ENCODE peak calls at places on chromosomes 5 and 9, in five cellular contexts. O is A172; C is H7; B is GM13976; A is activated T-cell treated with anti-CD3 and anti-CD28 coated beads, Interleukin-2, amount 50 U/mL, for 72 hours. R is an unnamed sample.

GRCh38 chr9:93329632-93330286 is 121.7 kb upstream of the FAM120A start:
- DNase-seq in O (no peak), C (no peak), B (no peak), A (no peak), R (no peak)

GRCh38 chr5:4078544-4078943 is 482.9 kb downstream of the IRX1 start:
- DNase-seq in O (no peak), C (no peak), B (no peak), A (no peak), R (no peak)

GRCh38 chr5:41763096-41763495 is 107.1 kb downstream of the OXCT1 start:
- DNase-seq in O (peak; percentile 86), C (no peak), B (no peak), A (no peak), R (no peak)

GRCh38 chr9:71368157-71368556 is 246.7 kb upstream of the TRPM3 start:
- DNase-seq in O (no peak), C (peak; percentile 16), B (no peak), A (no peak), R (peak; percentile 47)

GRCh38 chr5:156476704-156477103 is 149.7 kb downstream of the SGCD start:
- DNase-seq in O (no peak), C (no peak), B (no peak), A (no peak), R (no peak)

GRCh38 chr5:98816574-98817222 is 43.2 kb downstream of the RGMB start:
- DNase-seq in O (no peak), C (no peak), B (no peak), A (no peak), R (no peak)

GRCh38 chr5:35138232-35138631 is 90.5 kb upstream of the AGXT2 start:
- DNase-seq in O (peak; percentile 31), C (no peak), B (no peak), A (no peak), R (no peak)

GRCh38 chr9:3215658-3216057 is 310.1 kb downstream of the RFX3 start:
- DNase-seq in O (no peak), C (no peak), B (no peak), A (no peak), R (no peak)

GRCh38 chr9:12391839-12392509 is 301.2 kb upstream of the TYRP1 start:
- DNase-seq in O (no peak), C (no peak), B (no peak), A (no peak), R (no peak)

GRCh38 chr5:100797863-100798262 is 105.2 kb downstream of the ST8SIA4 start:
- DNase-seq in O (peak; percentile 35), C (no peak), B (no peak), A (no peak), R (no peak)

GRCh38 chr9:89441655-89441970 is 56.3 kb downstream of the SEMA4D start:
- DNase-seq in O (no peak), C (no peak), B (no peak), A (no peak), R (no peak)

GRCh38 chr9:91162784-91163440 is 198.8 kb downstream of the AUH start:
- DNase-seq in O (peak; percentile 42), C (peak; percentile 8), B (peak; percentile 78), A (peak; percentile 88), R (peak; percentile 45)

GRCh38 chr9:132997591-132997990 is 19.1 kb downstream of the GFI1B start:
- DNase-seq in O (peak; percentile 38), C (peak; percentile 25), B (no peak), A (no peak), R (no peak)

GRCh38 chr5:194102-194501 is 2.8 kb downstream of the LRRC14B start:
- DNase-seq in O (no peak), C (no peak), B (no peak), A (no peak), R (peak; percentile 33)

GRCh38 chr5:67983251-67983941 is 232.2 kb upstream of the PIK3R1 start:
- DNase-seq in O (peak; percentile 78), C (no peak), B (no peak), A (no peak), R (no peak)

GRCh38 chr9:137480686-137481683 is 21.9 kb upstream of the NSMF start:
- DNase-seq in O (no peak), C (peak; percentile 47), B (no peak), A (no peak), R (no peak)

GRCh38 chr5:179827684-179828083 is 7.0 kb downstream of the SQSTM1 start:
- DNase-seq in O (peak; percentile 88), C (peak; percentile 70), B (peak; percentile 24), A (peak; percentile 46), R (no peak)

GRCh38 chr5:38780950-38781349 is 64.9 kb upstream of the OSMR start:
- DNase-seq in O (peak; percentile 74), C (no peak), B (no peak), A (no peak), R (no peak)

GRCh38 chr9:97853844-97854695 is 1.0 kb downstream of the FOXE1 start:
- DNase-seq in O (no peak), C (peak; percentile 82), B (peak; percentile 61), A (peak; percentile 77), R (peak; percentile 69)

GRCh38 chr5:32504923-32505596 is 60.5 kb upstream of the ZFR start:
- DNase-seq in O (peak; percentile 38), C (peak; percentile 59), B (no peak), A (no peak), R (peak; percentile 18)

R was measured in ELF-1.